ENCODE peak calls at places on chromosomes 2 and 18, in nine cellular contexts. H is K562, O is IMR-90, I is H54, B is transverse colon, K is suprapubic skin, W is NB4, R is H1, U is heart left ventricle. X is an unnamed sample.

GRCh38 chr2:199092419-199092818 is 365.3 kb downstream of the SATB2 start:
- DNase-seq in B (peak), K (no peak), H (no peak), W (no peak), R (no peak), O (no peak), U (no peak), I (no peak), X (peak)

GRCh38 chr2:172102858-172103359 is at the start of gene DLX2:
- DNase-seq in H (peak), W (peak), O (peak), U (peak), K (no peak), I (peak), R (peak), B (peak), X (peak)

GRCh38 chr2:194739217-194739616 is 917.8 kb upstream of the SLC39A10 start:
- DNase-seq in W (no peak), I (no peak), K (no peak), R (no peak), U (no peak), H (no peak), O (no peak), B (no peak), X (no peak)

GRCh38 chr2:65228249-65228750 is 669 bp downstream of the ACTR2 start:
- DNase-seq in W (peak), O (peak), B (no peak), K (no peak), H (peak), I (no peak), R (no peak), U (no peak), X (peak)

GRCh38 chr2:181120625-181121024 is 140.2 kb downstream of the UBE2E3 start:
- DNase-seq in K (no peak), I (no peak), B (no peak), W (no peak), R (no peak), H (no peak), U (no peak), O (no peak), X (no peak)

GRCh38 chr18:69717586-69717985 is 230.1 kb downstream of the CD226 start:
- DNase-seq in K (no peak), O (no peak), H (no peak), W (no peak), B (no peak), I (no peak), U (no peak), R (no peak), X (no peak)

GRCh38 chr2:120736202-120736954 is 710 bp downstream of the GLI2 start:
- DNase-seq in W (no peak), I (no peak), B (no peak), R (no peak), H (no peak), K (no peak), O (no peak), U (no peak), X (peak)

GRCh38 chr2:150076281-150076680 is 411.2 kb downstream of the RND3 start:
- DNase-seq in H (no peak), K (no peak), O (peak), W (no peak), B (no peak), R (no peak), I (peak), U (no peak), X (no peak)

GRCh38 chr2:30782124-30782523 is 25.1 kb downstream of the CAPN13 start:
- DNase-seq in W (no peak), O (no peak), I (no peak), K (no peak), B (peak), U (no peak), R (no peak), H (no peak), X (peak)

GRCh38 chr2:148244593-148245292 is 223.9 kb downstream of the MBD5 start:
- DNase-seq in H (no peak), I (peak), K (no peak), R (no peak), B (no peak), U (no peak), O (peak), W (no peak), X (no peak)

GRCh38 chr2:29269095-29270090 is 154.2 kb downstream of the CLIP4 start:
- DNase-seq in K (peak), B (no peak), I (no peak), R (no peak), W (peak), H (no peak), O (no peak), U (no peak), X (no peak)

GRCh38 chr2:135742307-135742838 is 718 bp downstream of the UBXN4 start:
- DNase-seq in W (peak), B (peak), O (peak), K (no peak), U (no peak), I (no peak), R (no peak), H (peak), X (peak)

GRCh38 chr18:56715121-56715520 is 64.0 kb downstream of the WDR7 start:
- DNase-seq in R (no peak), U (no peak), H (no peak), K (no peak), B (no peak), W (no peak), I (no peak), O (no peak), X (no peak)

GRCh38 chr18:31497711-31498449 is at the start of gene DSG2:
- DNase-seq in K (peak), O (no peak), R (peak), I (peak), H (peak), B (peak), W (peak), U (peak), X (peak)
- TF ChIP-seq POLR2A in K (no peak), O (no peak), R (peak), I (peak), H (peak), B (peak), W (no peak), U (no peak), X (peak)

DNA sequence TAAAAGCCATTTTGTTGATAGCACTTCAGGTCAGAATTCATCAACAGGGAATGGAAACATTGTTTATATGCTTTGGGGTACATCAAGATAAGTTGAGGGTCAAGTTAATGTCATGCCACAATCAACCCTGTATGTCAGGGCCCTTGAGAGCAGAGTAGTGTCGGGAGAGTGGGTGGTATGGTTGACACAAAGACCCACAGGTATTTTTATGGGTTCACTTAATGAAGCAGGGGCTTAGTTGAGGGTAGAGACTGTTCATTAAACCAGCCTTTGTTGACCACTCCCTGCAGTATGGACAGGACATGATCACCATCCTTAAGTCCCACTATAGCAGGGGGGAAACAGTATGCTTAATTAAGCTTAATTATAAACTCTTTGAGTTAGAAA is 5.7 kb downstream of the RPL37A start:
- DNase-seq in O (no peak), I (no peak), B (no peak), H (no peak), U (no peak), W (peak), R (no peak), K (no peak), X (no peak)
- TF ChIP-seq POLR2A in O (no peak), I (no peak), B (no peak), H (peak), U (no peak), W (peak), R (peak), K (no peak), X (no peak)

GRCh38 chr18:49813321-49814146 is at the start of gene ACAA2:
- DNase-seq in R (no peak), K (peak), H (peak), W (peak), B (peak), I (peak), U (peak), O (peak), X (peak)

GRCh38 chr18:49815927-49816326 is 2.6 kb upstream of the ACAA2 start:
- DNase-seq in W (no peak), K (no peak), H (no peak), U (no peak), R (no peak), O (no peak), I (no peak), B (no peak), X (no peak)

GRCh38 chr18:49812321-49813070 is 837 bp downstream of the ACAA2 start:
- DNase-seq in I (no peak), U (no peak), K (no peak), W (no peak), H (no peak), R (no peak), O (peak), B (no peak), X (no peak)

GRCh38 chr18:49813071-49813320 is 337 bp downstream of the ACAA2 start:
- DNase-seq in O (peak), I (no peak), U (peak), W (peak), K (peak), B (peak), H (peak), R (no peak), X (peak)

GRCh38 chr18:49814147-49814499 is 790 bp upstream of the ACAA2 start:
- DNase-seq in I (peak), H (peak), B (peak), R (no peak), W (peak), K (peak), U (no peak), O (peak), X (peak)
- TF ChIP-seq POLR2A in I (no peak), H (peak), B (no peak), R (no peak), W (no peak), K (no peak), U (no peak), O (no peak), X (no peak)

GRCh38 chr2:219543596-219544358 is at the start of the genes CHPF and TMEM198:
- DNase-seq in H (peak), R (peak), U (peak), K (peak), B (peak), I (peak), O (peak), W (peak), X (peak)
- TF ChIP-seq POLR2A in H (peak), R (peak), U (peak), K (no peak), B (peak), I (peak), O (peak), W (peak), X (peak)

GRCh38 chr2:16566701-16567100 is 98.9 kb downstream of the CYRIA start:
- DNase-seq in H (no peak), K (no peak), R (no peak), I (no peak), O (no peak), B (no peak), W (no peak), U (no peak), X (no peak)
- TF ChIP-seq POLR2A in H (no peak), K (no peak), R (no peak), I (no peak), O (no peak), B (no peak), W (no peak), U (no peak), X (no peak)

GRCh38 chr2:12716250-12717190 is at the start of gene TRIB2:
- DNase-seq in I (peak), R (no peak), B (peak), O (peak), K (peak), U (peak), H (peak), W (peak), X (peak)
- TF ChIP-seq POLR2A in I (peak), R (peak), B (peak), O (peak), K (no peak), U (peak), H (peak), W (peak), X (peak)

GRCh38 chr2:162343824-162344616 is at the start of gene GCA:
- DNase-seq in U (peak), I (peak), K (peak), H (peak), B (peak), O (peak), W (peak), R (peak), X (peak)
- TF ChIP-seq POLR2A in U (peak), I (peak), K (no peak), H (no peak), B (peak), O (no peak), W (peak), R (peak), X (peak)

DNA sequence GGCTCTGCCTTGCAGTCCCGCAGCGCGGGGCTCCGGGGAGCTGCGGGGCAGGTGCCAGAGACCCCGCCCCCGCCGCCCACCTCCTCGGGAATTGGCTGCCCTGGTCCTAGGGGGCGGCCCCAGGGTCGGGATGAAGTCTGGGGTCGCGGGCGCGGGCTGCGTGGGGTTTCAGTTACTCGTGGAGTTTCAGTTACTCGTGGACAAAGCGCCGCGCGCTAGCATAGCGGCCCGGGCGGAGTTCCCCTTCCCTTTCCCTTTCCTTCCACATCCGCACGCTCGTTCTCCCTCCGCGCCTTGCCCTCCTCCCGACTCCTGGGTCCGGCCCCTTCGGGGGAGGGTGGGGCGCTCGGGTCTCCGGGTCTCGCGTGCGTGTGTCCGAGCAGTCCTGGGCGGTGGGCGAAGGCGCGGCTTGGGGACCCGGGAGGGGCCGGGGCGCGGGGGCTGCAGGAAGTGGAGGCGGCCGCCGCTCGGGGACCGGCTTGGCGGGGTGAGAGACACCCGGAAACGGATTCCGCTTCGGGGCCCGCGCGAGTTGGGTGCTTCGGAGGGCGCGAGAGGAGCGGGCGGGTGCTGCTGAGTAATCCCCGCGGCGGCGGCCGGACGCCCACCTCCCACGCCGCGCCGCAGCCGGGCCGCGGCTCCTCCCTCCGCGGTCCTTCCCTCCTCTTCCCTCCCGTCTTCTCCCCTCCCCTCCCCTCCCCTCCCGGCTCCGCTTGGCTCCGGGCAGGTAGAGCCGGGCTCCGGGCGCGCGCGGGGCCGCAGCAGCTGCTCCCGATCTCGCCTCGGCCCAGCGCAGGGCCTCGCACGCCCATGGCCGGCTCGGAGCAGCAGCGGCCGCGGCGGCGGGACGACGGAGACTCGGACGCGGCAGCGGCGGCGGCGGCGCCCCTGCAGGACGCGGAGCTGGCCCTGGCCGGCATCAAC is at the start of gene TTC39C:
- DNase-seq in K (peak), R (no peak), W (peak), O (peak), I (peak), U (peak), H (peak), B (peak), X (peak)
- TF ChIP-seq POLR2A in K (no peak), R (peak), W (no peak), O (peak), I (peak), U (no peak), H (no peak), B (peak), X (no peak)